ENCODE peak calls at places on chromosomes 5 and 9, in seven cellular contexts. Q is ovary; K is heart right ventricle; J is mammary epithelial cell; T is PC-9; F is CD8-positive, alpha-beta T cell; C is heart left ventricle. U is an unnamed sample.

GRCh38 chr9:116417464-116417863 is 263.9 kb downstream of the PAPPA start:
- DNase-seq in C (no peak), F (no peak), T (no peak), J (peak; percentile 41), Q (no peak), K (no peak), U (no peak)

GRCh38 chr9:97545507-97545906 is 44.0 kb downstream of the TMOD1 start:
- DNase-seq in J (no peak), T (no peak), Q (no peak), F (no peak), C (no peak), K (no peak), U (no peak)

GRCh38 chr5:174294891-174295620 is 249.6 kb downstream of the NSG2 start:
- DNase-seq in F (no peak), K (no peak), C (no peak), Q (no peak), T (no peak), J (no peak), U (no peak)

GRCh38 chr5:125012727-125013451 is 266.4 kb upstream of the ZNF608 start:
- DNase-seq in J (peak; percentile 11), T (no peak), F (no peak), C (no peak), Q (no peak), K (no peak), U (no peak)

GRCh38 chr9:105244996-105245719 is 707 bp downstream of the SLC44A1 start:
- DNase-seq in J (peak; percentile 76), C (peak; percentile 34), K (peak; percentile 34), T (peak; percentile 86), F (peak; percentile 64), Q (peak; percentile 53), U (no peak)

GRCh38 chr9:131732061-131732526 is 7.8 kb downstream of the RAPGEF1 start:
- DNase-seq in T (no peak), K (no peak), C (no peak), F (no peak), Q (no peak), J (peak; percentile 71), U (no peak)

GRCh38 chr5:157215143-157215825 is 34.6 kb downstream of the ITK start:
- DNase-seq in T (no peak), F (no peak), C (no peak), Q (no peak), J (no peak), K (no peak), U (no peak)

GRCh38 chr9:120579139-120579749 is 723 bp downstream of the CDK5RAP2 start:
- DNase-seq in K (no peak), Q (no peak), C (no peak), J (peak; percentile 38), F (no peak), T (no peak), U (no peak)

GRCh38 chr9:35994959-35995358 is 37.0 kb upstream of the OR2S2 start:
- DNase-seq in J (no peak), T (no peak), K (no peak), C (no peak), F (no peak), Q (no peak), U (no peak)

GRCh38 chr5:96236051-96236450 is 197.0 kb downstream of the PCSK1 start:
- DNase-seq in K (no peak), T (no peak), Q (no peak), C (no peak), J (no peak), F (no peak), U (no peak)

GRCh38 chr5:134584662-134585061 is 48.0 kb downstream of the SAR1B start:
- DNase-seq in T (no peak), J (no peak), K (no peak), Q (no peak), F (no peak), C (no peak), U (no peak)

GRCh38 chr5:137039939-137040515 is 459.1 kb downstream of the SPOCK1 start:
- DNase-seq in T (no peak), J (no peak), F (no peak), C (no peak), Q (no peak), K (no peak), U (no peak)

GRCh38 chr9:127927457-127928231 is 2.9 kb downstream of the PIP5KL1 start:
- DNase-seq in T (peak; percentile 64), K (no peak), J (peak; percentile 44), F (peak; percentile 73), Q (no peak), C (no peak), U (no peak)

GRCh38 chr5:75142566-75143136 is 90.3 kb upstream of the GCNT4 start:
- DNase-seq in J (no peak), K (no peak), Q (no peak), T (no peak), C (no peak), F (no peak), U (no peak)

GRCh38 chr5:95822038-95822407 is 503 bp downstream of the GLRX start:
- DNase-seq in Q (peak; percentile 58), J (peak; percentile 19), F (peak; percentile 57), T (no peak), C (peak; percentile 77), K (peak; percentile 77), U (peak; percentile 7)

GRCh38 chr5:57445715-57446037 is 36.9 kb downstream of the ACTBL2 start:
- DNase-seq in K (no peak), J (no peak), C (no peak), T (no peak), F (no peak), Q (no peak), U (no peak)

GRCh38 chr9:72396247-72397091 is 31.5 kb upstream of the ZFAND5 start:
- DNase-seq in Q (no peak), K (no peak), F (no peak), T (peak; percentile 4), J (peak; percentile 61), C (no peak), U (no peak)

GRCh38 chr5:78497573-78498533 is 137.4 kb downstream of the SCAMP1 start:
- DNase-seq in F (no peak), Q (no peak), T (no peak), C (no peak), J (no peak), K (no peak), U (no peak)

GRCh38 chr5:173291722-173292658 is 36.2 kb downstream of the STC2 start:
- DNase-seq in J (peak; percentile 80), F (no peak), Q (no peak), K (no peak), T (no peak), C (no peak), U (no peak)

GRCh38 chr5:141995656-141996055 is 17.2 kb downstream of the GNPDA1 start:
- DNase-seq in J (no peak), K (no peak), Q (no peak), T (no peak), C (no peak), F (no peak), U (no peak)

GRCh38 chr9:1883004-1883403 is 132.1 kb upstream of the SMARCA2 start:
- DNase-seq in K (no peak), T (no peak), J (no peak), Q (no peak), C (no peak), F (no peak), U (no peak)

GRCh38 chr5:160573318-160573717 is 151.7 kb downstream of the PTTG1 start:
- DNase-seq in J (no peak), F (no peak), T (no peak), Q (no peak), C (no peak), K (no peak), U (no peak)

GRCh38 chr5:389197-389821 is 53.7 kb upstream of the EXOC3 start:
- DNase-seq in K (no peak), J (no peak), F (peak; percentile 35), T (no peak), Q (no peak), C (no peak), U (no peak)

GRCh38 chr5:129110742-129111141 is 16.2 kb downstream of the ISOC1 start:
- DNase-seq in Q (no peak), F (no peak), J (peak; percentile 46), C (no peak), K (no peak), T (no peak), U (no peak)

DNA sequence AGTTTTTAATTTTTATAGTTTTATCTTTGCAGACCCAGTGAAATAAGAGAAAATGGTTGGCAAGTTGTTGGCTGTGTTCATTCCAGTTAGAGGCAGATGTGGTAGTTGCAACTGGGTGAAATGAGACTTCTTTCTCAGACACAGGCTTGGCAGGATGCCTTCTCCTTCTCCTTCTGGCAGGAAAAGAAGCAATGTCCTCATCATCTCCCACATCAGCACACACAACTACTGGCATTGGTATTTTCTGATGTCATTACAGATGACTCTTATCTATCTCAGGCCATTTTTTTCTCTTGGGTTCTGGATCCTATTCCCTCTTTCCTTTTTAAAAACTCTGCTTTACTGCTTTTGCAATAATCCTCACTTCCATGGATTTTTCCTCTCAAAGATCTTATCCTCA is 103.3 kb upstream of the EDIL3 start:
- DNase-seq in J (no peak), T (no peak), C (peak; percentile 44), Q (no peak), F (no peak), K (peak; percentile 54), U (no peak)
- H3K36me3 ChIP-seq in J (no peaks in the 10 kb centered on the region), T (no peaks in the 10 kb centered on the region), C (no peaks in the 10 kb centered on the region), Q (no peaks in the 10 kb centered on the region), F (no peaks in the 10 kb centered on the region), K (no peaks in the 10 kb centered on the region), U (no peaks in the 10 kb centered on the region)

GRCh38 chr9:136949817-136950655 is 2.0 kb upstream of the LCN12 start:
- DNase-seq in C (peak; percentile 95), Q (peak; percentile 94), T (peak; percentile 99), F (peak; percentile 98), K (peak; percentile 96), J (peak; percentile 87), U (peak; percentile 59)
- TF ChIP-seq CTCF in C (no peak), Q (no peak), T (no peak), F (peak; percentile 51), K (peak; percentile 23), J (no peak), U (peak; percentile 35)

GRCh38 chr9:89223398-89223977 is 44.9 kb upstream of the SHC3 start:
- DNase-seq in F (no peak), C (no peak), Q (no peak), K (no peak), T (no peak), J (no peak), U (no peak)

GRCh38 chr9:89225587-89225986 is 47.0 kb upstream of the SHC3 start:
- DNase-seq in Q (no peak), T (no peak), C (no peak), F (no peak), K (no peak), J (no peak), U (no peak)

DNA sequence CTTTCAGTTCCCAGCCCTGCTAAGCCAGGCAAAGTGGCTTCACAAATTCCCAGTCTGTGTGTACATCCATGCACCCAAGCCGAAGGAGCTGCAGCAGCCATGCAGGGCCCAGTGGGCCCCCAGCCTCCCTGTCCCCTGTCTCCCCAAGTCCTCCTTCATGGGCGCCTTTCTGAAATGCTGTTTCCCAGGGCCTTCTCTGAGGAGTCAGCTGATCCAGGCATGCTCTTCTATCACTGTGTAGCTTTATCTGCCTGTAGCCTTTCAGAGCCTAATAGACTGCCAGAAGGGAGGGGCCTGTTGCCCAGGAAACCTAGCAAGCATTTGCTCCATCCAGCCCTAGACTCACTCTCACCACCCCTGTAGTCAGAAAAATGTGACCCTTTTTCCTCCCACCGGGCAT is 47.5 kb upstream of the SHC3 start:
- DNase-seq in F (no peak), C (no peak), K (no peak), Q (no peak), J (no peak), T (no peak), U (no peak)
- H3K27ac ChIP-seq in F (no peak overlapping the region), C (no peak overlapping the region), K (no peak overlapping the region), Q (no peak overlapping the region), J (no peak overlapping the region), T (no peak overlapping the region), U (no peak overlapping the region)

GRCh38 chr9:133344979-133345378 is 3.0 kb downstream of the MED22 start:
- DNase-seq in K (no peak), J (no peak), Q (no peak), C (no peak), T (no peak), F (no peak), U (no peak)
- H3K36me3 ChIP-seq in K (peaks cover 3% of the 10 kb centered on the region), J (peaks cover 22% of the 10 kb centered on the region), Q (no peaks in the 10 kb centered on the region), C (peaks cover 68% of the 10 kb centered on the region), T (peaks cover 16% of the 10 kb centered on the region), F (peaks cover 21% of the 10 kb centered on the region), U (peaks cover 28% of the 10 kb centered on the region)

U was measured in esophagus squamous epithelium.